ENCODE peak calls at places on chromosomes 12 and 14, in seven cellular contexts. S is pancreas; P is kidney; Y is upper lobe of left lung; Q is A549; X is CD8-positive, alpha-beta T cell; V is psoas muscle. Z is an unnamed sample.

GRCh38 chr12:4395818-4396217 is 16.3 kb upstream of the FGF23 start:
- DNase-seq in S (no peak), P (no peak), Y (no peak), Q (no peak), X (no peak), V (no peak), Z (no peak)

GRCh38 chr12:109308534-109309440 is at the start of gene FOXN4:
- DNase-seq in S (no peak), P (no peak), Y (peak; percentile 83), Q (no peak), X (no peak), V (no peak), Z (no peak)

GRCh38 chr14:102939820-102940561 is 17.5 kb downstream of the AMN start:
- DNase-seq in S (no peak), P (peak; percentile 85), Y (peak; percentile 87), Q (no peak), X (no peak), V (no peak), Z (peak; percentile 68)

GRCh38 chr14:64293976-64294671 is at the start of gene ESR2:
- DNase-seq in S (peak; percentile 47), P (peak; percentile 80), Y (peak; percentile 88), Q (peak; percentile 13), X (no peak), V (no peak), Z (peak; percentile 10)

GRCh38 chr14:61460853-61461611 is 139.7 kb downstream of the PRKCH start:
- DNase-seq in S (no peak), P (no peak), Y (no peak), Q (no peak), X (peak; percentile 75), V (no peak), Z (no peak)

GRCh38 chr12:47742253-47742825 is 16.3 kb downstream of the RAPGEF3 start:
- DNase-seq in S (no peak), P (peak; percentile 76), Y (no peak), Q (peak; percentile 67), X (peak; percentile 62), V (no peak), Z (peak; percentile 56)

GRCh38 chr12:92226036-92226661 is 80.5 kb upstream of the BTG1 start:
- DNase-seq in S (no peak), P (no peak), Y (no peak), Q (no peak), X (no peak), V (no peak), Z (no peak)

GRCh38 chr12:28563926-28564325 is 373.7 kb downstream of the CCDC91 start:
- DNase-seq in S (no peak), P (no peak), Y (no peak), Q (no peak), X (no peak), V (no peak), Z (no peak)

GRCh38 chr14:92690171-92691011 is 58.0 kb downstream of the LGMN start:
- DNase-seq in S (peak; percentile 56), P (peak; percentile 79), Y (no peak), Q (peak; percentile 76), X (no peak), V (no peak), Z (peak; percentile 60)

GRCh38 chr14:78933948-78934524 is 763.9 kb downstream of the NRXN3 start:
- DNase-seq in S (no peak), P (no peak), Y (no peak), Q (peak; percentile 42), X (no peak), V (no peak), Z (peak; percentile 18)

GRCh38 chr14:70971588-70971987 is 64.3 kb downstream of the PCNX1 start:
- DNase-seq in S (no peak), P (no peak), Y (no peak), Q (no peak), X (no peak), V (no peak), Z (no peak)

GRCh38 chr12:10695852-10696251 is 22.0 kb upstream of the STYK1 start:
- DNase-seq in S (no peak), P (no peak), Y (no peak), Q (no peak), X (no peak), V (no peak), Z (no peak)

GRCh38 chr12:89450922-89451321 is 73.7 kb downstream of the GALNT4 start:
- DNase-seq in S (no peak), P (no peak), Y (no peak), Q (no peak), X (no peak), V (no peak), Z (no peak)

GRCh38 chr12:52044284-52044983 is 6.8 kb upstream of the NR4A1 start:
- DNase-seq in S (peak; percentile 85), P (peak; percentile 82), Y (peak; percentile 89), Q (no peak), X (no peak), V (peak; percentile 91), Z (no peak)

GRCh38 chr12:52390739-52391617 is 5.5 kb upstream of the KRT84 start:
- DNase-seq in S (no peak), P (peak; percentile 50), Y (no peak), Q (peak; percentile 58), X (no peak), V (no peak), Z (peak; percentile 27)

DNA sequence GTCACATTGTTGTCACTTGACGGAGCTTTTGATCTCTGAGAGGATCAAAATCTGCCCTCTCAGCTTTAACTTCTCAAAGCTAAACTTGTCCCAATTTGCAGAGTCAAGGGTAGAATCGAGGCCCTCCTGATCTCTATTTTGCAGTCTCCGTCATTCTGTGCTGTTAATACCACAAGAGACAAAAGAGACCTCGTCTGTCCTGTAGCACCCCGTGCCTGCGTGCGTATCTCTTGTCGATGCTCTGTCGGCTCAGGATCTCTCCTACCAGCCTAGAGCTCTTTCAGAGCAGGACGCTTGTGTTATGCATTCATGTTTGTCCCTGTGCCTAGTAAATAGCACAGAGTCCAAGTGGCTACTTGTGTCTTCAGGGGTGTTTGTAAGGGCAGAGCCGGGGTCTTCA is 5.1 kb downstream of the EVL start:
- DNase-seq in S (no peak), P (no peak), Y (no peak), Q (no peak), X (peak; percentile 88), V (no peak), Z (no peak)
- H3K4me3 ChIP-seq in S (no peak overlapping the region), P (no peak overlapping the region), Y (no peak overlapping the region), Q (no peak overlapping the region), X (peak overlapping the region; percentile 20), V (no peak overlapping the region), Z (peak overlapping the region; percentile 33)

GRCh38 chr14:88518592-88519512 is 36.0 kb downstream of the PTPN21 start:
- DNase-seq in S (no peak), P (no peak), Y (no peak), Q (peak; percentile 15), X (no peak), V (no peak), Z (no peak)

GRCh38 chr14:88516742-88517418 is 37.9 kb downstream of the PTPN21 start:
- DNase-seq in S (no peak), P (no peak), Y (no peak), Q (no peak), X (no peak), V (no peak), Z (peak; percentile 88)

GRCh38 chr14:88521818-88522217 is 33.0 kb downstream of the PTPN21 start:
- DNase-seq in S (no peak), P (no peak), Y (no peak), Q (no peak), X (no peak), V (no peak), Z (no peak)

GRCh38 chr14:88519907-88520306 is 34.9 kb downstream of the PTPN21 start:
- DNase-seq in S (no peak), P (no peak), Y (no peak), Q (no peak), X (no peak), V (no peak), Z (peak; percentile 49)

DNA sequence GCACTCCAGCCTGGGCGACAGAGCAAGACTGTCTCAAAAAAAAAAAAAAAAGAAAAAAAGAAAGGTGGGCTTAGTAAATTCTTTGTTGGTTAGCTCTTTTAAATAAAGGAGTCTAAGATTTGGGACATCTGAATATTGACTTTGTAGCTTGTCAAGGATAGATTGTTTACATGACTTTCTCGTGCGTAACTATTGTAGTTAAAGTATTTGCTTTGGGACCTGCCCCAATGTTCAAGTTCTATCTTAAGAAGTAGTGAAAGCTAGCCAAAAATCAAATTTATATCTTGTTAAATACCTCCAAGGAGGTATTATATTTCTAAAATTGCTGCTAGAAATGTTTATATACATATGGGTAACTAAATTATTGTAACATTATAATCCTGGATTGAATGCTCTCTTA is 32.4 kb downstream of the PTPN21 start:
- DNase-seq in S (no peak), P (no peak), Y (no peak), Q (no peak), X (no peak), V (no peak), Z (no peak)
- H3K4me1 ChIP-seq in S (peaks cover 16% of the 10 kb centered on the region), P (no peaks in the 10 kb centered on the region), Y (no peaks in the 10 kb centered on the region), Q (peaks cover 24% of the 10 kb centered on the region), X (no peaks in the 10 kb centered on the region), V (peaks cover 5% of the 10 kb centered on the region), Z (peaks cover 5% of the 10 kb centered on the region)

DNA sequence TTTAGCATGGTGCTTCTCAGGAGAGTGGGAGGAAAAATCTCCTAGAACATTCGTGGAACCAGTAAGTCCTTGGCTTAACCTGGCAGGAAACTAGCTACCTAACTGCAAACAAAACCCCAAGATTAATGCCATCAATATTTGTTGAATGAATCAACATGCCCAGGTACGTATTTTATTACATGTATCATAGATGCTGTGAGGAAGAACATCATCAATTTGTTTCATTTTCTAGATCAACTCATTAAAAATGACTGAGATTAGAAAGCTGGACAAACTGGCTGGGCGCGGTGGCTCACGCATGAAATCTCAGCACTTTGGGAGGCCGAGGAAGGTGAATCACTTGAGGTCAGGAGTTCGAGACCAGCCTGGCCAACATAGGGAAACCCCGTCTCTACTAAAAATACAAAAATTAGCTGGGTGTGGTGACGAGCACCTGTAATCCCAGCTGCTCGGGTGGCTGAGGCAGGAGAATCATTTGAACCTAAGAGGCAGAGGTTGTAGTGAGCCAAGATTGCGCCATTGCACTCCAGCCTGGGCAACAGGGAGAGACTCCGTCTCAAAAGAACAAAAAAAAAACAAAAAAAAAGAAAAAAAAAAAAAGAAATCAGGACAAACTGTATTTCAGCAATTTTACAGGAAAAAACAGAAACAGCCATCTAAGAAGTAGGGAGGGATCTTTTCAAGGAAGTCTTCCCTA is 88.7 kb downstream of the NTN4 start:
- DNase-seq in S (no peak), P (no peak), Y (no peak), Q (no peak), X (no peak), V (no peak), Z (peak; percentile 13)
- H3K27ac ChIP-seq in S (no peak overlapping the region), P (no peak overlapping the region), Y (no peak overlapping the region), Q (no peak overlapping the region), X (no peak overlapping the region), V (no peak overlapping the region), Z (no peak overlapping the region)

GRCh38 chr12:129083121-129083520 is 229.8 kb downstream of the GLT1D1 start:
- DNase-seq in S (no peak), P (no peak), Y (no peak), Q (no peak), X (no peak), V (no peak), Z (no peak)
- H3K4me3 ChIP-seq in S (no peak overlapping the region), P (no peak overlapping the region), Y (no peak overlapping the region), Q (no peak overlapping the region), X (no peak overlapping the region), V (no peak overlapping the region), Z (no peak overlapping the region)

GRCh38 chr12:132441871-132442863 is 47.8 kb upstream of the FBRSL1 start:
- DNase-seq in S (no peak), P (peak; percentile 75), Y (no peak), Q (no peak), X (no peak), V (no peak), Z (no peak)
- H3K4me1 ChIP-seq in S (no peaks in the 10 kb centered on the region), P (no peaks in the 10 kb centered on the region), Y (no peaks in the 10 kb centered on the region), Q (peaks cover 5% of the 10 kb centered on the region), X (peaks cover 81% of the 10 kb centered on the region), V (no peaks in the 10 kb centered on the region), Z (no peaks in the 10 kb centered on the region)

GRCh38 chr12:54052745-54053624 is 650 bp upstream of the HOXC4 start:
- DNase-seq in S (no peak), P (no peak), Y (peak; percentile 67), Q (no peak), X (peak; percentile 31), V (no peak), Z (no peak)
- H3K27ac ChIP-seq in S (no peak overlapping the region), P (no peak overlapping the region), Y (peak overlapping the region; percentile 49), Q (peak overlapping the region; percentile 90), X (peak overlapping the region; percentile 50), V (no peak overlapping the region), Z (peak overlapping the region; percentile 81)

Z was measured in small intestine.